ENCODE peak calls at places on chromosomes 7 and 10, in eight cellular contexts. One of them, this sample, is unnamed.

GRCh38 chr10:69406302-69406811 is 10.4 kb downstream of the TACR2 start:
- DNase-seq in T-helper 2 cell: no peak
- DNase-seq in endothelial cell: no peak
- DNase-seq in transverse colon: no peak
- DNase-seq in hypothalamus: no peak
- DNase-seq in KBM-7: no peak
- DNase-seq in cardiac septum: no peak
- DNase-seq in NAMALWA: no peak
- DNase-seq in this sample: no peak

GRCh38 chr10:98276316-98276715 is 8.3 kb upstream of the LOXL4 start:
- DNase-seq in T-helper 2 cell: no peak
- DNase-seq in endothelial cell: no peak
- DNase-seq in transverse colon: no peak
- DNase-seq in hypothalamus: no peak
- DNase-seq in KBM-7: no peak
- DNase-seq in cardiac septum: no peak
- DNase-seq in NAMALWA: no peak
- DNase-seq in this sample: no peak

GRCh38 chr10:89217057-89217990 is 10.2 kb upstream of the CH25H start:
- DNase-seq in T-helper 2 cell: peak
- DNase-seq in endothelial cell: peak
- DNase-seq in transverse colon: peak
- DNase-seq in hypothalamus: no peak
- DNase-seq in KBM-7: peak
- DNase-seq in cardiac septum: no peak
- DNase-seq in NAMALWA: peak
- DNase-seq in this sample: peak

GRCh38 chr7:123624527-123625183 is 23.0 kb downstream of the ASB15 start:
- DNase-seq in T-helper 2 cell: peak
- DNase-seq in endothelial cell: peak
- DNase-seq in transverse colon: peak
- DNase-seq in hypothalamus: no peak
- DNase-seq in KBM-7: peak
- DNase-seq in cardiac septum: no peak
- DNase-seq in NAMALWA: peak
- DNase-seq in this sample: peak

GRCh38 chr7:129311429-129311828 is 86.6 kb downstream of the AHCYL2 start:
- DNase-seq in T-helper 2 cell: no peak
- DNase-seq in endothelial cell: no peak
- DNase-seq in transverse colon: no peak
- DNase-seq in hypothalamus: no peak
- DNase-seq in KBM-7: no peak
- DNase-seq in cardiac septum: no peak
- DNase-seq in NAMALWA: no peak
- DNase-seq in this sample: no peak

GRCh38 chr7:26097837-26098668 is 53.9 kb upstream of the NFE2L3 start:
- DNase-seq in T-helper 2 cell: no peak
- DNase-seq in endothelial cell: no peak
- DNase-seq in transverse colon: no peak
- DNase-seq in hypothalamus: no peak
- DNase-seq in KBM-7: no peak
- DNase-seq in cardiac septum: no peak
- DNase-seq in NAMALWA: no peak
- DNase-seq in this sample: no peak

GRCh38 chr7:130273081-130273699 is 6.5 kb downstream of the CPA2 start:
- DNase-seq in T-helper 2 cell: no peak
- DNase-seq in endothelial cell: peak
- DNase-seq in transverse colon: no peak
- DNase-seq in hypothalamus: peak
- DNase-seq in KBM-7: peak
- DNase-seq in cardiac septum: no peak
- DNase-seq in NAMALWA: no peak
- DNase-seq in this sample: no peak

GRCh38 chr10:125087191-125087896 is 73.0 kb downstream of the CTBP2 start:
- DNase-seq in T-helper 2 cell: no peak
- DNase-seq in endothelial cell: no peak
- DNase-seq in transverse colon: no peak
- DNase-seq in hypothalamus: no peak
- DNase-seq in KBM-7: no peak
- DNase-seq in cardiac septum: no peak
- DNase-seq in NAMALWA: no peak
- DNase-seq in this sample: no peak